ENCODE peak calls at places on chromosomes 11 and 22, in nine cellular contexts. One of them, this sample, is unnamed.
A peak's percentile ranks its signal among the peaks of the same experiment; 100 is the strongest.

GRCh38 chr11:61912530-61912898 is 4.9 kb downstream of the RAB3IL1 start:
- DNase-seq in lung: peak; percentile 57
- DNase-seq in cardiac muscle cell: no peak
- DNase-seq in HepG2: no peak
- DNase-seq in iPS-NIHi11: no peak
- DNase-seq in SK-MEL-5: no peak
- DNase-seq in fibroblast of villous mesenchyme: no peak
- DNase-seq in substantia nigra: no peak
- DNase-seq in GM19239: no peak
- DNase-seq in this sample: no peak

GRCh38 chr11:123308077-123308476 is 113.0 kb upstream of the CLMP start:
- DNase-seq in cardiac muscle cell: peak; percentile 87
- DNase-seq in SK-MEL-5: no peak
- DNase-seq in GM19239: no peak
- DNase-seq in substantia nigra: no peak
- DNase-seq in lung: no peak
- DNase-seq in HepG2: no peak
- DNase-seq in fibroblast of villous mesenchyme: peak; percentile 87
- DNase-seq in iPS-NIHi11: no peak
- DNase-seq in this sample: no peak

GRCh38 chr11:2138075-2138435 is 1.1 kb downstream of the IGF2 start:
- DNase-seq in substantia nigra: no peak
- DNase-seq in SK-MEL-5: no peak
- DNase-seq in lung: no peak
- DNase-seq in GM19239: no peak
- DNase-seq in fibroblast of villous mesenchyme: no peak
- DNase-seq in HepG2: no peak
- DNase-seq in iPS-NIHi11: no peak
- DNase-seq in cardiac muscle cell: peak; percentile 60
- DNase-seq in this sample: peak; percentile 38

GRCh38 chr11:112321521-112322172 is 61.0 kb upstream of the PLET1 start:
- DNase-seq in lung: peak; percentile 89
- DNase-seq in HepG2: peak; percentile 23
- DNase-seq in substantia nigra: no peak
- DNase-seq in SK-MEL-5: no peak
- DNase-seq in GM19239: no peak
- DNase-seq in cardiac muscle cell: no peak
- DNase-seq in fibroblast of villous mesenchyme: peak; percentile 99
- DNase-seq in iPS-NIHi11: peak; percentile 46
- DNase-seq in this sample: no peak

GRCh38 chr22:21714784-21715183 is 20.8 kb downstream of the YPEL1 start:
- DNase-seq in fibroblast of villous mesenchyme: no peak
- DNase-seq in lung: no peak
- DNase-seq in SK-MEL-5: no peak
- DNase-seq in GM19239: no peak
- DNase-seq in substantia nigra: no peak
- DNase-seq in iPS-NIHi11: no peak
- DNase-seq in cardiac muscle cell: no peak
- DNase-seq in HepG2: no peak
- DNase-seq in this sample: no peak

GRCh38 chr22:23526588-23527315 is 53.3 kb downstream of the IGLL1 start:
- DNase-seq in iPS-NIHi11: no peak
- DNase-seq in GM19239: no peak
- DNase-seq in SK-MEL-5: no peak
- DNase-seq in cardiac muscle cell: no peak
- DNase-seq in fibroblast of villous mesenchyme: no peak
- DNase-seq in lung: no peak
- DNase-seq in HepG2: no peak
- DNase-seq in substantia nigra: no peak
- DNase-seq in this sample: no peak

GRCh38 chr11:119375629-119376196 is 5.8 kb downstream of the USP2 start:
- DNase-seq in GM19239: no peak
- DNase-seq in SK-MEL-5: no peak
- DNase-seq in lung: no peak
- DNase-seq in substantia nigra: peak; percentile 86
- DNase-seq in HepG2: peak; percentile 58
- DNase-seq in iPS-NIHi11: no peak
- DNase-seq in cardiac muscle cell: no peak
- DNase-seq in fibroblast of villous mesenchyme: peak; percentile 75
- DNase-seq in this sample: no peak

GRCh38 chr11:12625438-12626071 is 48.7 kb upstream of the TEAD1 start:
- DNase-seq in SK-MEL-5: peak; percentile 49
- DNase-seq in GM19239: no peak
- DNase-seq in iPS-NIHi11: no peak
- DNase-seq in fibroblast of villous mesenchyme: peak; percentile 94
- DNase-seq in HepG2: no peak
- DNase-seq in lung: no peak
- DNase-seq in substantia nigra: no peak
- DNase-seq in cardiac muscle cell: no peak
- DNase-seq in this sample: no peak

This sample was measured in glutamatergic neuron.